ENCODE peak calls at places on chromosomes 7 and 10, in ten cellular contexts. One of them, this sample, is unnamed.

GRCh38 chr7:17159500-17160037 is 138.9 kb upstream of the AHR start:
- DNase-seq in choroid plexus epithelial cell: no peak
- DNase-seq in fibroblast of pulmonary artery: no peak
- DNase-seq in astrocyte: no peak
- DNase-seq in BJ: no peak
- DNase-seq in SK-N-SH: no peak
- DNase-seq in A549: no peak
- DNase-seq in astrocyte of the spinal cord: no peak
- DNase-seq in body of pancreas: no peak
- DNase-seq in fibroblast of mammary gland: no peak
- DNase-seq in this sample: no peak

GRCh38 chr7:98107313-98107691 is 640 bp downstream of the LMTK2 start:
- DNase-seq in choroid plexus epithelial cell: peak
- DNase-seq in fibroblast of pulmonary artery: peak
- DNase-seq in astrocyte: no peak
- DNase-seq in BJ: no peak
- DNase-seq in SK-N-SH: no peak
- DNase-seq in A549: no peak
- DNase-seq in astrocyte of the spinal cord: no peak
- DNase-seq in body of pancreas: peak
- DNase-seq in fibroblast of mammary gland: peak
- DNase-seq in this sample: peak

GRCh38 chr7:25710954-25711353 is 441.0 kb upstream of the NFE2L3 start:
- DNase-seq in choroid plexus epithelial cell: no peak
- DNase-seq in fibroblast of pulmonary artery: no peak
- DNase-seq in astrocyte: no peak
- DNase-seq in BJ: no peak
- DNase-seq in SK-N-SH: no peak
- DNase-seq in A549: no peak
- DNase-seq in astrocyte of the spinal cord: no peak
- DNase-seq in body of pancreas: no peak
- DNase-seq in fibroblast of mammary gland: no peak
- DNase-seq in this sample: no peak

GRCh38 chr7:132295198-132295597 is 281.1 kb downstream of the PLXNA4 start:
- DNase-seq in choroid plexus epithelial cell: no peak
- DNase-seq in fibroblast of pulmonary artery: no peak
- DNase-seq in astrocyte: peak
- DNase-seq in BJ: no peak
- DNase-seq in SK-N-SH: no peak
- DNase-seq in A549: no peak
- DNase-seq in astrocyte of the spinal cord: no peak
- DNase-seq in body of pancreas: no peak
- DNase-seq in fibroblast of mammary gland: no peak
- DNase-seq in this sample: peak

GRCh38 chr7:159004411-159004810 is 140.3 kb downstream of the VIPR2 start:
- DNase-seq in choroid plexus epithelial cell: no peak
- DNase-seq in fibroblast of pulmonary artery: no peak
- DNase-seq in astrocyte: no peak
- DNase-seq in BJ: no peak
- DNase-seq in SK-N-SH: no peak
- DNase-seq in A549: no peak
- DNase-seq in astrocyte of the spinal cord: no peak
- DNase-seq in body of pancreas: no peak
- DNase-seq in fibroblast of mammary gland: no peak
- DNase-seq in this sample: no peak

GRCh38 chr7:35004531-35005096 is 32.7 kb downstream of the DPY19L1 start:
- DNase-seq in choroid plexus epithelial cell: no peak
- DNase-seq in fibroblast of pulmonary artery: no peak
- DNase-seq in astrocyte: no peak
- DNase-seq in BJ: no peak
- DNase-seq in SK-N-SH: no peak
- DNase-seq in A549: peak
- DNase-seq in astrocyte of the spinal cord: peak
- DNase-seq in body of pancreas: no peak
- DNase-seq in fibroblast of mammary gland: peak
- DNase-seq in this sample: peak

GRCh38 chr7:44854644-44855364 is 6.9 kb upstream of the H2AZ2 start:
- DNase-seq in choroid plexus epithelial cell: peak
- DNase-seq in fibroblast of pulmonary artery: no peak
- DNase-seq in astrocyte: peak
- DNase-seq in BJ: no peak
- DNase-seq in SK-N-SH: no peak
- DNase-seq in A549: no peak
- DNase-seq in astrocyte of the spinal cord: no peak
- DNase-seq in body of pancreas: no peak
- DNase-seq in fibroblast of mammary gland: no peak
- DNase-seq in this sample: peak

GRCh38 chr7:103540986-103541385 is 95.0 kb upstream of the SLC26A5 start:
- DNase-seq in choroid plexus epithelial cell: no peak
- DNase-seq in fibroblast of pulmonary artery: peak
- DNase-seq in astrocyte: no peak
- DNase-seq in BJ: no peak
- DNase-seq in SK-N-SH: peak
- DNase-seq in A549: no peak
- DNase-seq in astrocyte of the spinal cord: peak
- DNase-seq in body of pancreas: peak
- DNase-seq in fibroblast of mammary gland: no peak
- DNase-seq in this sample: no peak

GRCh38 chr7:106813705-106814305 is 51.3 kb upstream of the PIK3CG start:
- DNase-seq in choroid plexus epithelial cell: no peak
- DNase-seq in fibroblast of pulmonary artery: no peak
- DNase-seq in astrocyte: peak
- DNase-seq in BJ: no peak
- DNase-seq in SK-N-SH: no peak
- DNase-seq in A549: no peak
- DNase-seq in astrocyte of the spinal cord: peak
- DNase-seq in body of pancreas: no peak
- DNase-seq in fibroblast of mammary gland: peak
- DNase-seq in this sample: no peak

GRCh38 chr10:73647211-73647874 is 6.1 kb upstream of the MYOZ1 start:
- DNase-seq in choroid plexus epithelial cell: peak
- DNase-seq in fibroblast of pulmonary artery: peak
- DNase-seq in astrocyte: no peak
- DNase-seq in BJ: no peak
- DNase-seq in SK-N-SH: peak
- DNase-seq in A549: no peak
- DNase-seq in astrocyte of the spinal cord: peak
- DNase-seq in body of pancreas: peak
- DNase-seq in fibroblast of mammary gland: peak
- DNase-seq in this sample: no peak

GRCh38 chr7:55534262-55534915 is 37.9 kb downstream of the VOPP1 start:
- DNase-seq in choroid plexus epithelial cell: peak
- DNase-seq in fibroblast of pulmonary artery: peak
- DNase-seq in astrocyte: peak
- DNase-seq in BJ: peak
- DNase-seq in SK-N-SH: no peak
- DNase-seq in A549: no peak
- DNase-seq in astrocyte of the spinal cord: peak
- DNase-seq in body of pancreas: peak
- DNase-seq in fibroblast of mammary gland: peak
- DNase-seq in this sample: peak

GRCh38 chr7:15554744-15555143 is 7.1 kb downstream of the AGMO start:
- DNase-seq in choroid plexus epithelial cell: no peak
- DNase-seq in fibroblast of pulmonary artery: no peak
- DNase-seq in astrocyte: no peak
- DNase-seq in BJ: no peak
- DNase-seq in SK-N-SH: no peak
- DNase-seq in A549: no peak
- DNase-seq in astrocyte of the spinal cord: no peak
- DNase-seq in body of pancreas: no peak
- DNase-seq in fibroblast of mammary gland: no peak
- DNase-seq in this sample: peak

DNA sequence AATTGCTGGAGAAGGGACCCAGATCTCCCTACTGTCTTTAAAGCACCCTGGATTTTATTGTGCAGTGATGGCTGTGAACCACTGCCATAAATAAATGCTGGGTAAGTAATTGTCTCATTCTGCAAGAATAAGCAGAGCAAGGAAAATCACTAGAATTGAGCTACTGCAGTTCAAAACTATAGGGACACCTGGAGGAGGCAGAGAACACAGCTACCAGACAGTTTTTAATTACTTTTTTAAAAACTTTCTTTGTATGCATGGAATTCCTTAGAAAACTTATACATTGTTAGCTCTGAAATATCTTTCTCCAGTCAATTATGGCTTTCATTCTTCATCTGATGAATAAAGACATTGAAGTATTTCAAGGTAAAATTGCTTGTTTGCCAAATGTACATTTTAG is 866.3 kb upstream of the GHITM start:
- DNase-seq in choroid plexus epithelial cell: peak
- DNase-seq in fibroblast of pulmonary artery: no peak
- DNase-seq in astrocyte: no peak
- DNase-seq in BJ: no peak
- DNase-seq in SK-N-SH: no peak
- DNase-seq in A549: no peak
- DNase-seq in astrocyte of the spinal cord: peak
- DNase-seq in body of pancreas: no peak
- DNase-seq in fibroblast of mammary gland: no peak
- DNase-seq in this sample: no peak
- TF ChIP-seq CTCF in choroid plexus epithelial cell: no peak
- TF ChIP-seq CTCF in fibroblast of pulmonary artery: no peak
- TF ChIP-seq CTCF in astrocyte: peak
- TF ChIP-seq CTCF in BJ: no peak
- TF ChIP-seq CTCF in SK-N-SH: no peak
- TF ChIP-seq CTCF in A549: no peak
- TF ChIP-seq CTCF in astrocyte of the spinal cord: no peak
- TF ChIP-seq CTCF in body of pancreas: no peak
- TF ChIP-seq CTCF in fibroblast of mammary gland: no peak
- TF ChIP-seq CTCF in this sample: no peak

DNA sequence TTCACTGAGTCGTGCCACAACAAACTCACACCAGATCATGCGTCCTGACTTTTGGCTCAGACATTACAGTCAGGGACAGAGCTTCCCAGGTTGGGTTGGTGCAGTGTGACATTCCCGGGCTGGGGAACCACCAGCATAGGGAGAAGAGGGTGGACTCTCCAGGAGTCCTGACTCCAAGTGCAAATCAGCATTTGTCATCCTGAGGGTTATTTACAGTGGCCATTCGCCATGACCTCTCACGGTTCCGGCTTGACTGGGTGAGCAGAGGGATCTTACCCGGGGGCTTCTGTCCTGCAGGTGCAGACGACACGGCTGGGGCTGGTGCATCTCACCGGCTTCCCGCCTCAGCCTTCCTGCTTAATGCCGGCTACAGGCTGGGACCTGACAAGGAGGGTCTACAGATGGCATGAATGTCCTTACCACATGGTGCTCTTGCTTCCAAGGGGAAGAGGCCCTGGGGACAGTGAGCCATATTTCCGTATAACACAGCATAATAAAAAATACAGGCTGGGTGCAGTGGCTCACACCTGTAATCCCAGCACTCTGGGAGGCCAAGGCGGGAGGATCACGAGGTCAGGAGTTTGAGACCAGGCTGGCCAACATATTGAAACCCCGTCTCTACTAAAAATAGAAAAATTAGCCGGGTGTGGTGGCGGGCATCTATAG is 12.5 kb upstream of the INTS1 start:
- DNase-seq in choroid plexus epithelial cell: no peak
- DNase-seq in fibroblast of pulmonary artery: no peak
- DNase-seq in astrocyte: no peak
- DNase-seq in BJ: no peak
- DNase-seq in SK-N-SH: no peak
- DNase-seq in A549: no peak
- DNase-seq in astrocyte of the spinal cord: no peak
- DNase-seq in body of pancreas: no peak
- DNase-seq in fibroblast of mammary gland: no peak
- DNase-seq in this sample: no peak
- TF ChIP-seq CTCF in choroid plexus epithelial cell: no peak
- TF ChIP-seq CTCF in fibroblast of pulmonary artery: no peak
- TF ChIP-seq CTCF in astrocyte: no peak
- TF ChIP-seq CTCF in BJ: no peak
- TF ChIP-seq CTCF in SK-N-SH: no peak
- TF ChIP-seq CTCF in A549: no peak
- TF ChIP-seq CTCF in astrocyte of the spinal cord: no peak
- TF ChIP-seq CTCF in body of pancreas: no peak
- TF ChIP-seq CTCF in fibroblast of mammary gland: no peak
- TF ChIP-seq CTCF in this sample: no peak

GRCh38 chr7:66502230-66503035 is 126.2 kb upstream of the KCTD7 start:
- DNase-seq in choroid plexus epithelial cell: no peak
- DNase-seq in fibroblast of pulmonary artery: no peak
- DNase-seq in astrocyte: no peak
- DNase-seq in BJ: no peak
- DNase-seq in SK-N-SH: peak
- DNase-seq in A549: no peak
- DNase-seq in astrocyte of the spinal cord: no peak
- DNase-seq in body of pancreas: no peak
- DNase-seq in fibroblast of mammary gland: no peak
- DNase-seq in this sample: no peak
- TF ChIP-seq CTCF in choroid plexus epithelial cell: peak
- TF ChIP-seq CTCF in fibroblast of pulmonary artery: peak
- TF ChIP-seq CTCF in astrocyte: peak
- TF ChIP-seq CTCF in BJ: peak
- TF ChIP-seq CTCF in SK-N-SH: peak
- TF ChIP-seq CTCF in A549: no peak
- TF ChIP-seq CTCF in astrocyte of the spinal cord: peak
- TF ChIP-seq CTCF in body of pancreas: no peak
- TF ChIP-seq CTCF in fibroblast of mammary gland: no peak
- TF ChIP-seq CTCF in this sample: no peak

DNA sequence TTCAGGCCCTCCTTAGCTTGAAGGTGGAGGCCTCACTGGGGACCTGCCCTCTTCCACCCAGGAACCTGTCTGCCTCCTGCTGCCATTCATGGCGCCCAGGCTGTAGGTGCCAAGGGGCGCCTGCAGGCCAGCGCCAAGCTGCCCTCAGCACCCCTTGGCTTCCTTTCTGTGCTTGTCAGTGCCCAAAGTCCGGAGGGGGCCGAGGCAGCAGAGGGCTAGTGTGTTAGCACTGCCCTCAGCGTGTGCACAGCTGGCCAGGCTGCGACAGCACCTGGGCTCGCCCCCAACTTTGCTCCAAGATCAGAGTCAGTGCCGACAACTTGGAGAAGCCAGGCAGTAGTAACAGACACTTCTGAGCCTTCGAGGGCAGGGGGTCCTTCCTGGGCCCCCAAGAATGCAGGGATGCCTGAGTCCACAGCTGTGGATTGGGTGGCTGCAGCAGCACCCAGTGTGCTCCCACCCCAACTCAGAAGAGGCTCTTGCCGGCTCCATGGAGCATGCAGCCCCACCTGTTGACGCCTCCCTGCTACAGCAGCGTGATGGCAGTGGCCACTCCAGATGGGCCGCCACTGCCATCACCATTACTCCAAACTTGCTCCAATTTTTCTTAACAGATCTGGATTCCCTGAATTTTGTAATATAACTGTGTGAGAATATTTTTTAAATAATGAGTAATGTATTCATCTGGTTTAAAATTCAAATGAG is 41.7 kb downstream of the CACUL1 start:
- DNase-seq in choroid plexus epithelial cell: no peak
- DNase-seq in fibroblast of pulmonary artery: no peak
- DNase-seq in astrocyte: no peak
- DNase-seq in BJ: no peak
- DNase-seq in SK-N-SH: peak
- DNase-seq in A549: no peak
- DNase-seq in astrocyte of the spinal cord: no peak
- DNase-seq in body of pancreas: no peak
- DNase-seq in fibroblast of mammary gland: no peak
- DNase-seq in this sample: no peak
- TF ChIP-seq CTCF in choroid plexus epithelial cell: peak
- TF ChIP-seq CTCF in fibroblast of pulmonary artery: peak
- TF ChIP-seq CTCF in astrocyte: no peak
- TF ChIP-seq CTCF in BJ: peak
- TF ChIP-seq CTCF in SK-N-SH: peak
- TF ChIP-seq CTCF in A549: no peak
- TF ChIP-seq CTCF in astrocyte of the spinal cord: peak
- TF ChIP-seq CTCF in body of pancreas: no peak
- TF ChIP-seq CTCF in fibroblast of mammary gland: peak
- TF ChIP-seq CTCF in this sample: no peak